ENCODE peak calls at places on chromosomes 11 and 22, in four cellular contexts. B, G, N and Z are unnamed samples.

GRCh38 chr22:49585695-49586243 is 241.9 kb downstream of the BRD1 start:
- DNase-seq in B (no peak), G (no peak), N (no peak), Z (no peak)

GRCh38 chr11:64900263-64900678 is 16.7 kb downstream of the ATG2A start:
- DNase-seq in B (peak), G (no peak), N (peak), Z (no peak)

GRCh38 chr22:21094911-21095772 is 49.4 kb downstream of the LRRC74B start:
- DNase-seq in B (no peak), G (no peak), N (no peak), Z (no peak)

GRCh38 chr11:60314607-60315321 is 12.3 kb upstream of the MS4A6E start:
- DNase-seq in B (no peak), G (no peak), N (no peak), Z (no peak)

GRCh38 chr11:43548921-43549320 is 131.6 kb upstream of the HSD17B12 start:
- DNase-seq in B (no peak), G (no peak), N (no peak), Z (no peak)

GRCh38 chr22:21631025-21631424 is 1.2 kb upstream of the YDJC start:
- DNase-seq in B (no peak), G (no peak), N (no peak), Z (no peak)

GRCh38 chr11:84194696-84195095 is 908.5 kb upstream of the CCDC90B start:
- DNase-seq in B (no peak), G (no peak), N (no peak), Z (no peak)

GRCh38 chr11:64649304-64649703 is 58.3 kb downstream of the SLC22A12 start:
- DNase-seq in B (no peak), G (peak), N (no peak), Z (no peak)

GRCh38 chr11:132242662-132243061 is 872.2 kb downstream of the NTM start:
- DNase-seq in B (no peak), G (no peak), N (no peak), Z (no peak)

GRCh38 chr11:123197711-123198110 is 2.7 kb upstream of the CLMP start:
- DNase-seq in B (peak), G (no peak), N (peak), Z (peak)

GRCh38 chr11:528815-529728 is 6.3 kb downstream of the HRAS start:
- DNase-seq in B (no peak), G (no peak), N (no peak), Z (no peak)

GRCh38 chr11:3894128-3894731 is 38.8 kb downstream of the STIM1 start:
- DNase-seq in B (no peak), G (no peak), N (peak), Z (peak)

GRCh38 chr11:43518407-43519165 is 159.9 kb downstream of the TTC17 start:
- DNase-seq in B (no peak), G (no peak), N (peak), Z (peak)

GRCh38 chr11:107821199-107821926 is 37.2 kb downstream of the SLC35F2 start:
- DNase-seq in B (no peak), G (no peak), N (peak), Z (no peak)

GRCh38 chr11:4991066-4991465 is 3.6 kb upstream of the OR51L1 start:
- DNase-seq in B (no peak), G (peak), N (peak), Z (peak)

GRCh38 chr11:133403900-133404299 is 128.4 kb downstream of the OPCML start:
- DNase-seq in B (peak), G (peak), N (no peak), Z (no peak)

GRCh38 chr22:38707346-38707745 is 1.6 kb downstream of the GTPBP1 start:
- DNase-seq in B (no peak), G (peak), N (peak), Z (peak)

GRCh38 chr22:48651036-48651890 is 1176.4 kb downstream of the BRD1 start:
- DNase-seq in B (no peak), G (no peak), N (no peak), Z (no peak)

GRCh38 chr11:85698195-85698594 is 12.2 kb upstream of the CCDC89 start:
- DNase-seq in B (no peak), G (no peak), N (no peak), Z (no peak)

GRCh38 chr22:44823806-44824205 is 71.4 kb downstream of the ARHGAP8 start:
- DNase-seq in B (no peak), G (no peak), N (no peak), Z (no peak)

GRCh38 chr22:43534916-43535315 is 123.1 kb downstream of the MPPED1 start:
- DNase-seq in B (no peak), G (no peak), N (no peak), Z (no peak)

GRCh38 chr11:74926304-74927030 is 22.4 kb downstream of the XRRA1 start:
- DNase-seq in B (peak), G (no peak), N (peak), Z (peak)

GRCh38 chr11:48087974-48088681 is 107.8 kb downstream of the PTPRJ start:
- DNase-seq in B (no peak), G (no peak), N (no peak), Z (no peak)

GRCh38 chr11:122179966-122180365 is 64.0 kb upstream of the BLID start:
- DNase-seq in B (no peak), G (no peak), N (no peak), Z (no peak)